ENCODE peak calls at places on chromosomes 3 and 15, in four cellular contexts. P is activated naive CD4-positive, alpha-beta T cell; A is GOT3; M is activated CD4-positive, CD25-positive, alpha-beta regulatory T cell treated with anti-CD3 and anti-CD28 coated beads, Interleukin-2, amount 50 U/mL, for 16 hours. I is an unnamed sample.

GRCh38 chr3:150169279-150169970 is 198.7 kb upstream of the PFN2 start:
- DNase-seq in P (no peak), A (no peak), M (no peak), I (no peak)

GRCh38 chr3:89223188-89223587 is 115.8 kb downstream of the EPHA3 start:
- DNase-seq in P (no peak), A (no peak), M (no peak), I (no peak)

GRCh38 chr15:74134387-74135027 is 4.1 kb downstream of the ISLR2 start:
- DNase-seq in P (no peak), A (no peak), M (no peak), I (no peak)

GRCh38 chr15:101852356-101852755 is 40.4 kb downstream of the OR4F15 start:
- DNase-seq in P (no peak), A (no peak), M (no peak), I (no peak)

GRCh38 chr3:58497074-58497473 is 5.2 kb downstream of the KCTD6 start:
- DNase-seq in P (no peak), A (no peak), M (no peak), I (peak; percentile 68)

GRCh38 chr3:130626021-130626420 is 109.0 kb downstream of the COL6A6 start:
- DNase-seq in P (no peak), A (peak; percentile 5), M (no peak), I (no peak)

GRCh38 chr3:65785065-65785645 is 253.6 kb downstream of the MAGI1 start:
- DNase-seq in P (no peak), A (no peak), M (no peak), I (peak; percentile 62)

GRCh38 chr3:124885466-124886167 is 1.5 kb downstream of the ITGB5 start:
- DNase-seq in P (no peak), A (no peak), M (no peak), I (no peak)

GRCh38 chr15:57419335-57419734 is 43.0 kb downstream of the CGNL1 start:
- DNase-seq in P (no peak), A (no peak), M (no peak), I (no peak)

GRCh38 chr15:42736178-42736792 is 643 bp downstream of the CDAN1 start:
- DNase-seq in P (no peak), A (no peak), M (no peak), I (no peak)

GRCh38 chr15:78239811-78240210 is 5.4 kb upstream of the ACSBG1 start:
- DNase-seq in P (no peak), A (no peak), M (no peak), I (no peak)

GRCh38 chr3:177195941-177196472 is 1.3 kb downstream of the TBL1XR1 start:
- DNase-seq in P (no peak), A (no peak), M (no peak), I (no peak)

GRCh38 chr15:76994001-76994400 is 925 bp upstream of the PSTPIP1 start:
- DNase-seq in P (no peak), A (no peak), M (no peak), I (no peak)

GRCh38 chr3:24299236-24299635 is 195.4 kb downstream of the THRB start:
- DNase-seq in P (no peak), A (no peak), M (no peak), I (no peak)

GRCh38 chr3:148937477-148937876 is 53.9 kb upstream of the GYG1 start:
- DNase-seq in P (no peak), A (no peak), M (no peak), I (no peak)

GRCh38 chr3:100988080-100988479 is 5.1 kb downstream of the ABI3BP start:
- DNase-seq in P (no peak), A (no peak), M (no peak), I (no peak)

GRCh38 chr15:62454567-62455172 is 289.6 kb upstream of the C2CD4B start:
- DNase-seq in P (no peak), A (no peak), M (no peak), I (no peak)

GRCh38 chr3:25938566-25939325 is 148.9 kb downstream of the OXSM start:
- DNase-seq in P (no peak), A (no peak), M (no peak), I (no peak)

GRCh38 chr3:102510663-102511062 is 75.8 kb downstream of the ZPLD1 start:
- DNase-seq in P (no peak), A (no peak), M (no peak), I (no peak)

GRCh38 chr3:64932666-64933342 is 245.0 kb upstream of the ADAMTS9 start:
- DNase-seq in P (no peak), A (no peak), M (no peak), I (no peak)

GRCh38 chr3:147572970-147573340 is 163.8 kb downstream of the ZIC1 start:
- DNase-seq in P (no peak), A (no peak), M (no peak), I (no peak)

GRCh38 chr15:65862682-65863081 is 6.6 kb upstream of the RAB11A start:
- DNase-seq in P (no peak), A (no peak), M (peak; percentile 19), I (peak; percentile 82)

GRCh38 chr3:114519415-114519814 is 225.6 kb downstream of the TIGIT start:
- DNase-seq in P (no peak), A (no peak), M (no peak), I (peak; percentile 18)

GRCh38 chr15:78914027-78914764 is 30.6 kb downstream of the CTSH start:
- DNase-seq in P (no peak), A (no peak), M (no peak), I (no peak)

GRCh38 chr15:40238481-40238926 is 359 bp upstream of the PAK6 start:
- DNase-seq in P (no peak), A (no peak), M (no peak), I (no peak)

GRCh38 chr3:186514296-186515002 is 29.7 kb downstream of the CRYGS start:
- DNase-seq in P (no peak), A (no peak), M (no peak), I (peak; percentile 22)

GRCh38 chr3:33250712-33251111 is 26.5 kb upstream of the FBXL2 start:
- DNase-seq in P (no peak), A (no peak), M (no peak), I (peak; percentile 15)

GRCh38 chr3:171396048-171396447 is 64.2 kb downstream of the TNIK start:
- DNase-seq in P (no peak), A (no peak), M (no peak), I (no peak)

GRCh38 chr3:85853805-85854204 is 895.0 kb downstream of the CADM2 start:
- DNase-seq in P (no peak), A (no peak), M (no peak), I (no peak)

GRCh38 chr15:100244796-100245495 is 96.8 kb downstream of the ADAMTS17 start:
- DNase-seq in P (no peak), A (no peak), M (no peak), I (no peak)

GRCh38 chr3:67653425-67654098 is 850 bp downstream of the SUCLG2 start:
- DNase-seq in P (no peak), A (no peak), M (no peak), I (peak; percentile 15)

GRCh38 chr3:158845748-158846350 is 44.0 kb downstream of the MFSD1 start:
- DNase-seq in P (no peak), A (no peak), M (peak; percentile 5), I (peak; percentile 18)

I was measured in NT2/D1.